ENCODE peak calls at places on chromosomes 11 and 22, in four cellular contexts. L is NCI-H2081; D is NCI-H1105 treated with DMSO at 0.1 percent for 48 hours; Q is stimulated activated CD4-positive, alpha-beta T cell treated with anti-CD3 and anti-CD28 coated beads, Interleukin-4, amount 100 ng/mL, for 48 hours. K is an unnamed sample.

GRCh38 chr11:1152316-1153104 is 5.2 kb upstream of the MUC5AC start:
- DNase-seq in L (no peak), D (no peak), Q (no peak), K (peak)

GRCh38 chr11:13962562-13963168 is at the start of gene SPON1:
- DNase-seq in L (peak), D (peak), Q (no peak), K (peak)

GRCh38 chr11:95499516-95500135 is 268.6 kb upstream of the SESN3 start:
- DNase-seq in L (no peak), D (no peak), Q (no peak), K (no peak)

GRCh38 chr11:112797072-112797471 is 164.1 kb upstream of the NCAM1 start:
- DNase-seq in L (peak), D (no peak), Q (no peak), K (no peak)

GRCh38 chr22:42969348-42969975 is 45.5 kb downstream of the PACSIN2 start:
- DNase-seq in L (no peak), D (no peak), Q (no peak), K (no peak)

GRCh38 chr11:96282846-96283245 is 60.1 kb downstream of the MAML2 start:
- DNase-seq in L (no peak), D (no peak), Q (no peak), K (no peak)

GRCh38 chr11:36167073-36167472 is 122.2 kb downstream of the COMMD9 start:
- DNase-seq in L (no peak), D (no peak), Q (no peak), K (no peak)

GRCh38 chr11:69012092-69013008 is 696 bp downstream of the MRGPRF start:
- DNase-seq in L (no peak), D (no peak), Q (no peak), K (no peak)

GRCh38 chr22:23542933-23543332 is 37.2 kb downstream of the IGLL1 start:
- DNase-seq in L (no peak), D (no peak), Q (no peak), K (no peak)

GRCh38 chr11:66546368-66546965 is at the start of gene ACTN3:
- DNase-seq in L (no peak), D (no peak), Q (peak), K (no peak)

GRCh38 chr11:70738661-70739060 is 340.3 kb downstream of the CTTN start:
- DNase-seq in L (no peak), D (no peak), Q (no peak), K (no peak)

GRCh38 chr11:34948721-34949120 is 32.3 kb downstream of the PDHX start:
- DNase-seq in L (no peak), D (no peak), Q (no peak), K (no peak)

GRCh38 chr22:20060700-20061480 is 19.2 kb upstream of the DGCR8 start:
- DNase-seq in L (no peak), D (no peak), Q (no peak), K (no peak)

GRCh38 chr11:77284476-77285468 is 16.7 kb downstream of the GDPD4 start:
- DNase-seq in L (no peak), D (no peak), Q (no peak), K (no peak)

GRCh38 chr22:27075028-27075678 is 417.8 kb downstream of the MIAT start:
- DNase-seq in L (no peak), D (no peak), Q (no peak), K (no peak)

GRCh38 chr11:48122246-48122645 is 94.4 kb upstream of the OR4B1 start:
- DNase-seq in L (no peak), D (no peak), Q (no peak), K (no peak)

GRCh38 chr22:25824828-25825474 is 83.0 kb downstream of the MYO18B start:
- DNase-seq in L (no peak), D (no peak), Q (no peak), K (no peak)

GRCh38 chr11:47412152-47412746 is 3.9 kb downstream of the SLC39A13 start:
- DNase-seq in L (no peak), D (no peak), Q (peak), K (peak)

GRCh38 chr11:125940145-125940544 is 5.7 kb upstream of the VSIG10L2 start:
- DNase-seq in L (no peak), D (no peak), Q (no peak), K (no peak)

GRCh38 chr11:74683279-74683871 is 47.9 kb downstream of the CHRDL2 start:
- DNase-seq in L (no peak), D (no peak), Q (peak), K (no peak)

GRCh38 chr11:32426819-32427615 is 8.3 kb downstream of the WT1 start:
- DNase-seq in L (no peak), D (peak), Q (no peak), K (peak)

GRCh38 chr11:102559839-102560238 is 29.3 kb upstream of the MMP7 start:
- DNase-seq in L (no peak), D (no peak), Q (no peak), K (no peak)

GRCh38 chr11:20865161-20865560 is 195.8 kb downstream of the NELL1 start:
- DNase-seq in L (no peak), D (no peak), Q (no peak), K (no peak)

GRCh38 chr22:19728271-19728670 is 4.9 kb downstream of the GP1BB start:
- DNase-seq in L (no peak), D (no peak), Q (no peak), K (no peak)

GRCh38 chr22:21590809-21591641 is 23.5 kb downstream of the UBE2L3 start:
- DNase-seq in L (no peak), D (no peak), Q (no peak), K (no peak)

GRCh38 chr11:1121343-1122331 is 36.1 kb upstream of the MUC5AC start:
- DNase-seq in L (no peak), D (no peak), Q (no peak), K (peak)

GRCh38 chr22:47059076-47059475 is 296.6 kb downstream of the TBC1D22A start:
- DNase-seq in L (no peak), D (no peak), Q (no peak), K (no peak)

GRCh38 chr11:12393691-12394090 is 16.3 kb downstream of the PARVA start:
- DNase-seq in L (no peak), D (no peak), Q (no peak), K (no peak)

GRCh38 chr11:35590412-35590811 is 27.8 kb upstream of the FJX1 start:
- DNase-seq in L (no peak), D (no peak), Q (no peak), K (no peak)

GRCh38 chr22:25006354-25006753 is 53.8 kb downstream of the KIAA1671 start:
- DNase-seq in L (no peak), D (no peak), Q (no peak), K (no peak)

GRCh38 chr22:39593061-39593930 is 22.7 kb downstream of the CACNA1I start:
- DNase-seq in L (no peak), D (no peak), Q (no peak), K (no peak)

GRCh38 chr11:125165111-125165663 is 636 bp downstream of the PKNOX2 start:
- DNase-seq in L (no peak), D (peak), Q (no peak), K (peak)

GRCh38 chr11:74592063-74592440 is 330 bp upstream of the POLD3 start:
- DNase-seq in L (no peak), D (no peak), Q (no peak), K (no peak)

GRCh38 chr11:1151366-1152315 is 6.1 kb upstream of the MUC5AC start:
- DNase-seq in L (no peak), D (no peak), Q (no peak), K (peak)

GRCh38 chr11:134261000-134261399 is 7.6 kb downstream of the ACAD8 start:
- DNase-seq in L (no peak), D (no peak), Q (no peak), K (no peak)

K was measured in progenitor cell of endocrine pancreas.